ENCODE peak calls at places on chromosomes 13 and 19, in eight cellular contexts. G, D, W, T, J, N, Q and P are unnamed samples.

GRCh38 chr13:33494596-33495214 is 209.2 kb upstream of the STARD13 start:
- DNase-seq in T (no peak), W (peak; percentile 64), G (no peak), J (peak; percentile 97), D (no peak), N (peak; percentile 86), Q (no peak), P (peak; percentile 36)

GRCh38 chr19:42519108-42519507 is 9.2 kb downstream of the CEACAM1 start:
- DNase-seq in G (no peak), N (no peak), Q (no peak), D (no peak), T (no peak), W (no peak), J (no peak), P (no peak)

GRCh38 chr19:5738423-5738822 is 18.0 kb downstream of the CATSPERD start:
- DNase-seq in Q (peak; percentile 96), N (peak; percentile 21), G (no peak), W (no peak), T (no peak), J (no peak), D (no peak), P (no peak)

GRCh38 chr19:39246951-39247669 is 1.5 kb downstream of the IFNL4 start:
- DNase-seq in G (peak; percentile 59), N (no peak), W (no peak), J (no peak), T (no peak), Q (no peak), D (no peak), P (no peak)

GRCh38 chr13:25168800-25169199 is 3.3 kb downstream of the AMER2 start:
- DNase-seq in G (no peak), W (no peak), J (no peak), Q (no peak), T (no peak), N (no peak), D (no peak), P (no peak)

GRCh38 chr19:50361290-50362029 is 4.0 kb downstream of the NAPSA start:
- DNase-seq in G (no peak), Q (no peak), J (no peak), D (peak; percentile 2), T (no peak), N (no peak), W (peak; percentile 37), P (no peak)

GRCh38 chr19:46015961-46016425 is 6.9 kb downstream of the PGLYRP1 start:
- DNase-seq in N (no peak), T (no peak), G (peak; percentile 68), D (peak; percentile 27), J (no peak), W (no peak), Q (no peak), P (no peak)

GRCh38 chr13:85284349-85284748 is 514.9 kb downstream of the SLITRK6 start:
- DNase-seq in T (no peak), W (no peak), G (no peak), Q (no peak), D (no peak), J (no peak), N (no peak), P (no peak)

GRCh38 chr13:103004790-103005307 is 61.4 kb downstream of the SLC10A2 start:
- DNase-seq in J (no peak), D (no peak), G (no peak), W (no peak), Q (no peak), N (no peak), T (no peak), P (no peak)

GRCh38 chr13:103000157-103000556 is 66.1 kb downstream of the SLC10A2 start:
- DNase-seq in G (no peak), W (no peak), J (no peak), T (no peak), N (no peak), D (no peak), Q (no peak), P (no peak)

GRCh38 chr13:103002279-103002678 is 63.9 kb downstream of the SLC10A2 start:
- DNase-seq in J (no peak), W (no peak), D (no peak), Q (no peak), T (no peak), G (no peak), N (no peak), P (no peak)

GRCh38 chr13:102999498-102999897 is 66.7 kb downstream of the SLC10A2 start:
- DNase-seq in W (no peak), J (no peak), T (no peak), N (no peak), D (no peak), G (no peak), Q (no peak), P (no peak)
- H2AFZ ChIP-seq in W (no peak overlapping the region), J (no peak overlapping the region), T (no peak overlapping the region), N (no peak overlapping the region), D (no peak overlapping the region), G (no peak overlapping the region), Q (no peak overlapping the region), P (no peak overlapping the region)

DNA sequence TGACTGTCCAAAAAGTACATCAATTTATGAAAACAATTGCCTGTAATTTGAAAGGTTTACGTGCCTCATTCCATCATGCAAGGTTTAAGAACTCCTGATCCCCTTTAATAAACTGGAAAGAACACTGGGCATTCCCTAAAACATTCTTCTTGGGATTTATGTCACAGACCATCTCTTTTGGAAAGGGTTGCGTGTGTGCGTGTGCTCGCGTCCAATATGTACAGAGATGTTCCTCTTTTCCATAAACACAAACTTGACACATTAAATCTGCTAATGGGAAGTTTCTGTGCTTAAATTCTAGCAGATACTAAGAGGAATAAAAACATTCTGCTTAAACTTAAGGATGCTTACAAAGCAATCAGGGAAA is 83.9 kb downstream of the STK24 start:
- DNase-seq in W (no peak), T (no peak), G (no peak), Q (no peak), D (no peak), N (no peak), J (no peak), P (no peak)
- H3K9ac ChIP-seq in W (no peak overlapping the region), T (no peak overlapping the region), G (no peak overlapping the region), Q (no peak overlapping the region), D (no peak overlapping the region), N (no peak overlapping the region), J (no peak overlapping the region), P (peak overlapping the region; percentile 30)

DNA sequence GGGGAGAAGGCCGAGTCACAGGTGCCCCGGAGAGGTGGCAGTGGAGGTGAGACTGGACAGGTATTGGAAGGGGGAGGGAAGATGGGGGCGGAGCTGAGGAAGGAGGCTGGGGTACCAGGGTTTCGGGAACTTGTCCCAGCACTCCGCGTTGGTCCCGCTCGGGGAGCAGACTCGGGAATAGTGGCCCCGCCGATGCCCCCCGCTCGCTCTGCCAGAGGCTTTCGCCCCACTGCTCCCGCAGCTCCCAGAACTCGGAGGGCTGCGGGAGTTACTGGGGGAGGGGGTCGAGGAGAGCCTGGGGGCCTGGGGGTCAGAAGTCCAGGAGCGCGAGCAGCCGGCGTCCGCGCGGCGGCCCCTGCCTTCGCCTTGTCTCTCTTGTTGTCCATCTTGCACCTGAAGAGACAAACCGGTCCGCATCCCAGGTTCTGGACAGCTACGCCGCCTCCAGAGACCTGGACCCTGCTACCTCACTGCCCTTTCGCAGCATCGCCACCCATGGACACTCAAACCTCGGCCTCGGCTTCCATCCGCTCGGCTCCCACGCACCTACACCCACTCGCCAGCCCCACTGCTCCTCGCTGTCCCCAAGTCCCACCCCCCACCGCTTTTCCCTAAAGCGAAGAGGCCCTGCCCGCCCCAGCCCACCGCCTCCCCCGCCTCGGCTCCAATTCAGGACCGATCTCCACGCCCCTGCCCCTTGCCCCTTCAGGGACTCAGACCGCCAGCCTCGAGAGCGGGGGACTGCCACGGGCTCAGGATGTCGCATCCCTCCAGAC is 698 bp downstream of the PRR36 start:
- DNase-seq in G (no peak), Q (no peak), D (no peak), J (no peak), W (no peak), T (no peak), N (no peak), P (no peak)
- H2AFZ ChIP-seq in G (peak overlapping the region; percentile 73), Q (no peak overlapping the region), D (no peak overlapping the region), J (peak overlapping the region; percentile 63), W (no peak overlapping the region), T (peak overlapping the region; percentile 85), N (peak overlapping the region; percentile 81), P (no peak overlapping the region)

DNA sequence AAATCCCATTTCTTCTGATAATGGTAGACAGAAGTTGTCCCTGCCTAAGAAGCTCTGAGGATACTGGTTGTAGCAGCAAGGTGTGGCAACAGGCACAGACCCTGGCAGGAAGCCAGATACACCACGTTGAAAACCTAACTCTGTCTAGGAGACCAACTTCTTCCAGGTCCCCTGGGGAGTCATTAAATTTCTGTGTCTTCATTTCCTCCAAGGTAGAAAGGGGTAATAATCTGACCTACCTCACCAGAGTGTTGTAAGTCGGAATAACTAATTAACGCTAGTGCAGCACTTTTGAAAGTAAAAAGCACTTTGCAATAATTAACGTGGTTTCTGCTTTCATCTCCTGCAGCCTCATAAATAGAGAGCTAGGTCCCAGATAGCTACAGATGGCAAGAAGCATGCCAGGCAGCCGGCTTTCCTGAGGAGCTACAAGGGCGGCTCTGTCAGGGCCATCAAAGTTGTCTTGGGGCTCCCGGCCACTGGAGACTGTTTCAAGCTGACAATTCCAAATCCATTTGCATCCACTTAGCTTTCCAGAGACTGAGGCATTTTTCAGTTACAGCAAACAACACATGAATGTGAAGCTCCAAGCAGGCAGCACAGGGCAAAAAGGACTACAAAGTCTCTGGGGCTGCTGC is 176.2 kb downstream of the FOXO1 start:
- DNase-seq in N (no peak), W (no peak), Q (no peak), J (no peak), D (no peak), G (no peak), T (no peak), P (no peak)
- H3K9ac ChIP-seq in N (no peak overlapping the region), W (no peak overlapping the region), Q (no peak overlapping the region), J (no peak overlapping the region), D (no peak overlapping the region), G (no peak overlapping the region), T (no peak overlapping the region), P (no peak overlapping the region)

DNA sequence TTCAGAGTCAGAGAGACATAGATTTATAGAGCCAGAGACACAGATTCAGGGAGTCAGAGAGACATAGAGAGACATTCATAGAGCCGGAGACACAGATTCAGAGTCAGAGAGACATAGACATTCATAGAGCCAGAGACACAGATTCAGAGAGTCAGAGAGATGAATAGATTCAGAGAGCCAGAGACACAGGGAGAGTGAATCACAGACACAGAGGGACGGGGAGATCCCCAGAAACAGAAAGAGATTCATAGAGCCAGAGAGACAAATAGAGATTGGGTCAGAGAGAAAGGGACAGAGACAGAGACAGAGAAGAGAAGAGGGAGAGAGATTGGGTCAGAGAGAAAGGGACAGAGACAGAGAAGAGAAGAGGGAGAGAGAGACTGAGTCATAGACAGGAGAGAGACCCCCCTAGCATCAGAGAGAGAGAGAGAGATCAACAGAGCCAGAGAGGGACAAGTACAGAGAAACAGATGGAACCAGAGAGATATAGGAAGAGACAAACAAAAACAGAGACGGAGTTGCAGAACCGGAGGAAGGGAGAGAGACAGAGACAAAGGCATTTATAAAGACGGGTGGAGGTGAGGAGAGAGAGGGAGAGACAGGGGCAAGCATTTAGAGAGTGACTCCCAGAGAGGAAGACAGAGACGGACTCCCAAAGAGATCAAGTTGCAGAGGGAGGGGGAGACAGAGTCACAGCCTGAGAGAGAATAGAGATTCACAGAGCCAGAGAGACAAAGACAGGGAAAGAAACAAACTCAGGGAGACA is 1.1 kb upstream of the PRKCG start:
- DNase-seq in W (no peak), Q (no peak), N (no peak), G (peak; percentile 28), T (no peak), D (no peak), J (no peak), P (no peak)
- H2AFZ ChIP-seq in W (peak overlapping the region; percentile 24), Q (no peak overlapping the region), N (peak overlapping the region; percentile 58), G (no peak overlapping the region), T (peak overlapping the region; percentile 77), D (no peak overlapping the region), J (peak overlapping the region; percentile 88), P (peak overlapping the region; percentile 67)